ENCODE peak calls at places on chromosome 6, in six cellular contexts. F is ovary, M is AG04450, D is dorsolateral prefrontal cortex, G is heart right ventricle, X is left ventricle myocardium inferior. Z is an unnamed sample.

GRCh38 chr6:80332013-80332412 is 225.5 kb downstream of the BCKDHB start:
- DNase-seq in F (no peak), M (no peak), D (no peak), G (no peak), X (no peak), Z (no peak)

GRCh38 chr6:144415835-144416237 is 130.7 kb downstream of the UTRN start:
- DNase-seq in F (no peak), M (peak; percentile 30), D (no peak), G (no peak), X (no peak), Z (no peak)

GRCh38 chr6:41239467-41240159 is 11.5 kb downstream of the TREML4 start:
- DNase-seq in F (no peak), M (no peak), D (no peak), G (no peak), X (no peak), Z (no peak)

GRCh38 chr6:128491041-128491642 is 29.3 kb downstream of the PTPRK start:
- DNase-seq in F (no peak), M (no peak), D (no peak), G (no peak), X (no peak), Z (no peak)

GRCh38 chr6:41984623-41985022 is 43.0 kb upstream of the CCND3 start:
- DNase-seq in F (no peak), M (no peak), D (no peak), G (no peak), X (no peak), Z (no peak)

GRCh38 chr6:119052292-119052889 is 26.1 kb downstream of the FAM184A start:
- DNase-seq in F (no peak), M (no peak), D (no peak), G (no peak), X (no peak), Z (no peak)

GRCh38 chr6:41449399-41450245 is 96.6 kb upstream of the FOXP4 start:
- DNase-seq in F (peak; percentile 62), M (no peak), D (no peak), G (peak; percentile 38), X (no peak), Z (peak; percentile 80)

GRCh38 chr6:35427851-35428321 is 24.3 kb upstream of the FANCE start:
- DNase-seq in F (no peak), M (peak; percentile 81), D (no peak), G (no peak), X (no peak), Z (no peak)

GRCh38 chr6:126312013-126312665 is 27.8 kb upstream of the CENPW start:
- DNase-seq in F (no peak), M (no peak), D (no peak), G (no peak), X (no peak), Z (no peak)

GRCh38 chr6:7974553-7974931 is 64.0 kb upstream of the TXNDC5 start:
- DNase-seq in F (no peak), M (no peak), D (no peak), G (no peak), X (no peak), Z (no peak)

GRCh38 chr6:112979830-112980229 is 632.7 kb downstream of the RFPL4B start:
- DNase-seq in F (no peak), M (no peak), D (no peak), G (no peak), X (no peak), Z (no peak)

GRCh38 chr6:15907914-15908518 is 220.9 kb upstream of the MYLIP start:
- DNase-seq in F (no peak), M (no peak), D (no peak), G (no peak), X (no peak), Z (no peak)

GRCh38 chr6:36769676-36770499 is 69.4 kb downstream of the CPNE5 start:
- DNase-seq in F (no peak), M (no peak), D (no peak), G (no peak), X (no peak), Z (no peak)

GRCh38 chr6:168169624-168170023 is 90.6 kb upstream of the FRMD1 start:
- DNase-seq in F (no peak), M (no peak), D (no peak), G (no peak), X (no peak), Z (no peak)

DNA sequence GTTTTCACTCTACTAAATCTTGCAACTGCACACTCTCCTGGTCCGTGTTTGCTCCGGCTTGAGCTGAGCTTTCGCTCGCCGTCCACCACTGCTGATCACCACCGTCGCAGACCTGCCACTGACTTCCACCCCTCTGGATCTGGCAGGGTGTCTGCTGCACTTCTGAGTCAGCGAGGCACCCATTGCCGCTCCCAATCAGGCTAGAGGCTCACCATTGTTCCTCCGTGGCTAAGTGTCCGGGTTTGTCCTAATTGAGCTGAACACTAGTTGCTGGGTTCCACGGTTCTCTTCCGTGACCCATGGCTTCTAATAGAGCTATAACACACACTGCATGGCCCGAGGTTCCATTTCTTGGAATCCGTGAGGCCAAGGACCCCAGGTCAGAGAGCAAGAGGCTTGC is 98.6 kb upstream of the GPR6 start:
- DNase-seq in F (peak; percentile 49), M (no peak), D (no peak), G (no peak), X (no peak), Z (no peak)
- H3K27ac ChIP-seq in F (peak overlapping the region; percentile 89), M (no peak overlapping the region), D (no peak overlapping the region), G (no peak overlapping the region), X (no peak overlapping the region), Z (no peak overlapping the region)

DNA sequence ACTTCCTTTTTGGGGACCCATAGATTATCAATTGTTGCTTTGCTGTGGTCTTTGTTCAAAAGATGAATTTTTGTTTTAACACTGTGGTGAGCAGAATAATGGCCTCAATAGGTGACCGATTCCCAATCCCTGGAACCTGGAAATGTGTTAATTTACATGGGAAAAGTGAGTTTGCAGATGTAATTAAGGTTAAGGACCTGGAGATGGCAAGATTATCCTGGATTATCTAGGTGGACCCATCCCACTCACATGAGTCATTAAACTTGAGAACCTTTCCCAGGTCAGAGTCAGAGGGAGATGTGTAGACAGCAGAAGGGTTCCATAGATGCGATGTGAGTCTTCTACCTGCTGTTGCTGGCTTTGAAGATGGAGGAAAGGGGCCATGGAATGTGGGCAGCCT is 36.2 kb upstream of the HBS1L start:
- DNase-seq in F (no peak), M (no peak), D (no peak), G (no peak), X (no peak), Z (no peak)
- H3K27ac ChIP-seq in F (no peak overlapping the region), M (no peak overlapping the region), D (no peak overlapping the region), G (no peak overlapping the region), X (no peak overlapping the region), Z (no peak overlapping the region)

DNA sequence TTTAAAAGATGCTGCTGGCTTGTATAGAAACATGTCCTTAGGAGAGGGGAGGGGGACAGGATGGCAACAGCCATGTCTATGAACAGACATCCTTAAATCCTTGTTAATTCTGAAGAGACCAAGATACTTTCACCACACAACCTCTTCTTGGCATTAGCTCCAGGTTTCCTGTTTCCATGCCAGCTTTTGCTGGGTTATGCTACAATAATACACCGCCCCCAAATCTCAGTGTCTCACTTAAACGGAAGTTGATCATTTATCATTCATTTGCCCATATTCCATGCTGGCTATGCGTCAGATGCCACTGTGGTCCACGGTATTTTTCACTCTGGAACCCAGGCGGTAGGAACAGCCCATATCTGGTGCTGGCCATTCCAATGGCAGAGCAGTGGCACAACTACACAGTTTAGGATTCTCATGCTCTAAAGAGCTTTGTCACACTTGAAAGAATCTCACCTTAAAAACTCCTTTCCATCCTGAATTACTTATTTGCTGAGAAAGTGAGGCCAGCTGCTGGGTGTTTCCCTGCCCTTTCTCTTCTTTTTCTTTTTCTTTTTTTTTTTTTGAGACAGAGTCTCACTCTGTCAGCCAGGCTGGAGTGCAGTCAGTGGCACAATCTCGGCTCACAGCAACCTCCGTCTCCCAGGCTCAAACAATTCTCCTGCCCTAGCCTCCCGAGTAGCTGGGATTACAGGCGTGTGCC is 3.7 kb upstream of the RNASET2 start:
- DNase-seq in F (no peak), M (no peak), D (no peak), G (no peak), X (no peak), Z (no peak)
- H3K27ac ChIP-seq in F (no peak overlapping the region), M (no peak overlapping the region), D (peak overlapping the region; percentile 24), G (no peak overlapping the region), X (peak overlapping the region; percentile 68), Z (no peak overlapping the region)

GRCh38 chr6:73129653-73130443 is 95.4 kb downstream of the KHDC1L start:
- DNase-seq in F (peak; percentile 31), M (peak; percentile 37), D (peak; percentile 23), G (peak; percentile 67), X (peak; percentile 39), Z (peak; percentile 54)
- H3K27ac ChIP-seq in F (no peak overlapping the region), M (no peak overlapping the region), D (no peak overlapping the region), G (no peak overlapping the region), X (no peak overlapping the region), Z (no peak overlapping the region)

DNA sequence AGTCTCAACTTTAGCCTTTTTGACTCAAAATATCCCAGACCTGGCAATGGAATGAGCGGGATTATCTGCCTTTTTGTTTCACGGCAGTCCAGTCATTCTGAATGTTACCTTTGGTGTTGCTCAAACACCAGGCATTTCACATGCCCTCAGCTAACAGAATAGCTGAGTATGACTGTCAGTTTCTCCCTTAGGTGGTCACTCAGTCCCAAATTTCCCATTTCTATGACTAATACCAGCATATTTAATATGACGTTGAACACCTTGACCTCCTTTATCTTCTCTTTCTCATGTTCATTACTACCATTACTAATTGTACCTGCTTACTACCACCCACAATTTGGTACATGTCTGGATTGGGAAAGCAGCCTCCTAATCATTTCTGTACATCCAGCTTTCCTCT is 65.2 kb downstream of the EDN1 start:
- DNase-seq in F (no peak), M (no peak), D (no peak), G (no peak), X (no peak), Z (no peak)
- H3K27ac ChIP-seq in F (no peak overlapping the region), M (no peak overlapping the region), D (no peak overlapping the region), G (no peak overlapping the region), X (peak overlapping the region; percentile 67), Z (no peak overlapping the region)

GRCh38 chr6:142523485-142523884 is 221.7 kb downstream of the ADGRG6 start:
- DNase-seq in F (no peak), M (peak; percentile 24), D (no peak), G (no peak), X (no peak), Z (no peak)
- H3K27ac ChIP-seq in F (no peak overlapping the region), M (no peak overlapping the region), D (no peak overlapping the region), G (no peak overlapping the region), X (no peak overlapping the region), Z (no peak overlapping the region)

GRCh38 chr6:39678914-39679313 is 46.3 kb downstream of the KIF6 start:
- DNase-seq in F (no peak), M (no peak), D (no peak), G (no peak), X (no peak), Z (no peak)
- H3K27ac ChIP-seq in F (no peak overlapping the region), M (no peak overlapping the region), D (peak overlapping the region; percentile 99), G (no peak overlapping the region), X (no peak overlapping the region), Z (no peak overlapping the region)